ENCODE peak calls at places on chromosomes 16 and 17, in nine cellular contexts. L is EL; Z is C1 segment of cervical spinal cord; P is glutamatergic neuron; G is mucosa of gallbladder; B is posterior cingulate gyrus; D is activated CD4-positive, alpha-beta T cell treated with anti-CD3 and anti-CD28 coated beads for 48 hours; N is activated CD4-positive, CD25-positive, alpha-beta regulatory T cell; X is GM23338. Y is an unnamed sample.

GRCh38 chr17:58249270-58250133 is 11.1 kb downstream of the LPO start:
- DNase-seq in G (peak; percentile 47), X (peak; percentile 79), B (peak; percentile 91), N (peak; percentile 50), Z (peak; percentile 12), L (peak; percentile 63), P (peak; percentile 90), D (peak; percentile 82), Y (peak; percentile 63)

GRCh38 chr16:84090212-84090611 is 26.5 kb downstream of the MBTPS1 start:
- DNase-seq in Z (no peak), N (no peak), G (no peak), L (no peak), X (no peak), P (peak; percentile 40), D (no peak), B (no peak), Y (no peak)

GRCh38 chr17:1060991-1061390 is 64.1 kb downstream of the TIMM22 start:
- DNase-seq in X (no peak), N (no peak), L (peak; percentile 99), Z (no peak), G (peak; percentile 69), B (peak; percentile 71), D (peak; percentile 52), P (no peak), Y (no peak)

GRCh38 chr16:6096931-6097665 is 999.5 kb upstream of the EEF2KMT start:
- DNase-seq in Z (no peak), B (no peak), X (no peak), N (no peak), D (no peak), P (no peak), L (no peak), G (no peak), Y (no peak)

GRCh38 chr16:23754594-23755483 is at the start of gene CHP2:
- DNase-seq in N (no peak), G (no peak), L (no peak), Z (no peak), B (no peak), D (peak; percentile 12), X (peak; percentile 63), P (peak; percentile 23), Y (no peak)

GRCh38 chr16:47970291-47970931 is 185.4 kb downstream of the ABCC12 start:
- DNase-seq in B (no peak), D (no peak), X (peak; percentile 90), P (no peak), G (no peak), L (peak; percentile 46), N (no peak), Z (no peak), Y (no peak)

GRCh38 chr16:69482410-69482951 is 58.1 kb downstream of the CYB5B start:
- DNase-seq in D (no peak), B (no peak), X (no peak), N (no peak), Z (no peak), P (peak; percentile 76), L (peak; percentile 58), G (peak; percentile 17), Y (no peak)

GRCh38 chr17:36133629-36134259 is 30.1 kb downstream of the CCL4 start:
- DNase-seq in P (no peak), B (no peak), N (no peak), L (no peak), G (no peak), D (no peak), Z (no peak), X (no peak), Y (no peak)

Y was measured in hippocampal formation.